ENCODE peak calls at places on chromosomes 2 and 18, in six cellular contexts. J, X, L, O, S and R are unnamed samples.

GRCh38 chr18:75210274-75211001 is at the start of gene TSHZ1:
- DNase-seq in L (no peak), X (peak), O (peak), J (peak), S (no peak), R (no peak)

GRCh38 chr2:168432565-168433186 is 23.4 kb upstream of the CERS6 start:
- DNase-seq in L (no peak), J (no peak), X (no peak), O (no peak), S (no peak), R (no peak)

GRCh38 chr2:54666131-54666637 is 57.3 kb upstream of the EML6 start:
- DNase-seq in J (peak), X (no peak), O (no peak), S (peak), L (no peak), R (no peak)

GRCh38 chr2:8615252-8616083 is 66.4 kb upstream of the ID2 start:
- DNase-seq in S (no peak), J (no peak), L (peak), O (no peak), X (no peak), R (no peak)

GRCh38 chr2:101188683-101189405 is 37.7 kb upstream of the TBC1D8 start:
- DNase-seq in S (no peak), X (peak), L (no peak), O (no peak), J (peak), R (no peak)

GRCh38 chr2:27202829-27203228 is 9.0 kb upstream of the ATRAID start:
- DNase-seq in J (no peak), X (no peak), L (no peak), S (no peak), O (no peak), R (peak)

GRCh38 chr2:15999592-16000469 is 59.5 kb downstream of the MYCN start:
- DNase-seq in L (no peak), S (no peak), X (no peak), O (no peak), J (no peak), R (no peak)

GRCh38 chr18:21489119-21489750 is 111.3 kb downstream of the ESCO1 start:
- DNase-seq in S (no peak), X (no peak), O (peak), L (no peak), J (peak), R (no peak)

GRCh38 chr2:73163522-73164367 is 38.6 kb upstream of the NOTO start:
- DNase-seq in X (peak), L (peak), O (no peak), S (peak), J (peak), R (peak)

GRCh38 chr2:51387235-51387634 is 355.3 kb upstream of the NRXN1 start:
- DNase-seq in X (no peak), O (no peak), L (no peak), S (no peak), J (no peak), R (no peak)

GRCh38 chr18:37729715-37730114 is 164.1 kb upstream of the CELF4 start:
- DNase-seq in O (no peak), S (no peak), J (no peak), X (no peak), L (no peak), R (no peak)

GRCh38 chr18:29849145-29849544 is 1193.4 kb downstream of the DSC3 start:
- DNase-seq in O (no peak), S (no peak), J (peak), L (no peak), X (no peak), R (no peak)

GRCh38 chr18:711330-711692 is 1.1 kb downstream of the ENOSF1 start:
- DNase-seq in S (no peak), L (no peak), O (no peak), J (no peak), X (no peak), R (no peak)

GRCh38 chr2:225620227-225620626 is 220.7 kb downstream of the NYAP2 start:
- DNase-seq in L (no peak), S (no peak), O (no peak), J (no peak), X (no peak), R (no peak)

GRCh38 chr2:73717251-73717606 is 19.9 kb downstream of the TPRKB start:
- DNase-seq in L (no peak), J (no peak), O (no peak), X (no peak), S (no peak), R (no peak)

GRCh38 chr2:162301151-162301804 is 17.2 kb downstream of the IFIH1 start:
- DNase-seq in J (peak), S (no peak), L (peak), X (peak), O (no peak), R (peak)

GRCh38 chr2:164754157-164755093 is 87.2 kb downstream of the COBLL1 start:
- DNase-seq in S (no peak), O (no peak), X (no peak), J (no peak), L (no peak), R (no peak)

GRCh38 chr18:35178260-35178659 is 62.6 kb upstream of the ZNF397 start:
- DNase-seq in L (no peak), S (no peak), O (no peak), J (peak), X (no peak), R (no peak)

GRCh38 chr2:75598572-75599155 is 37.9 kb upstream of the EVA1A start:
- DNase-seq in L (no peak), S (no peak), X (no peak), O (no peak), J (no peak), R (no peak)

DNA sequence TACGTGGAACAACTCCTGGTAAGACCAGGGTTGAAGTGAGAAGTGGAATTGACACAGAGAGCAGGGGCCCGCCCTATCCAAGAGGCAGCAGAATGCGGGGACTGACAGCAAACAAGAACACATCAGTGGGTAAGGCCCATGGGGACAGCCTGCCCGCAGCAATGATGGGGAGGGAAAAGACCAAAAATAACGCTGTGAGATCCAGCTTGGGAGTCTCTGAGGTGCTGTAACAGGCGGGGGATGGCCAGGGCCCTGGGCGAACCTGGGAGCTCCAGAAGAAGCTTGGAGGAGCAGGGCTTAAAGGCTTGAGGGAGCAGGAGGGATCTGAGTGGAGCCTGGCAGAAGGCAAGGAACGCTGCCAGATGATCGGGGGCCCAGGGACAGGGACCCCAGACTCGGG is 173.4 kb downstream of the TMEM200C start:
- DNase-seq in J (no peak), X (no peak), O (no peak), S (no peak), L (no peak), R (no peak)
- H3K27ac ChIP-seq in J (no peak), X (no peak), O (no peak), S (no peak), L (no peak), R (no peak)

DNA sequence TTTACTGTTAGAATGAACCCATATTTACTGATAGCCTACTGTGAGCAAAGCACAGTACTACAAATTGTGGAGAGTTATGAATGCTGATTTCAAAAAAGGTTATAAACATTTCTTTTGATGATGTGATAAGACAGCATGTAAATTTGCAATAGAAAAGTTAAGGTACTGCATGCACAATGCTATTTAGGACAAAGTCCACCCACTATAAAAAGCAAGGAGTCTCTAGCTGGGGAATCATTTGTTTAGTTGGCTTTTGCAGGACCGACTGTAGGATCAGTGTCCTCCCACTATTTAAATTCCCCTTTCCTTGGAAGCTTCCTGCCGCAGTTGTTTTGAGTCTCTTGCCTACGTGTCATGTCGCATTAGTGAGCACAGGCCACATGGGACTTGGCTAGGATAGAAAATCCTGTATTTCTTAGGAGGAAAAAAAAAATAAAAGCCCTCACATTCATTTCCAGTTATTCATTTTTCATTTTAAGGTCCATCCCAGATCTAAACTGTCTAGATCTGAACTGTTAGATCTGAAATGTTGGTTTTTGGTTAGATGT is 13.1 kb downstream of the QPCT start:
- DNase-seq in S (no peak), O (no peak), L (no peak), J (no peak), X (no peak), R (no peak)
- H3K27ac ChIP-seq in S (peak), O (no peak), L (no peak), J (no peak), X (no peak), R (no peak)

DNA sequence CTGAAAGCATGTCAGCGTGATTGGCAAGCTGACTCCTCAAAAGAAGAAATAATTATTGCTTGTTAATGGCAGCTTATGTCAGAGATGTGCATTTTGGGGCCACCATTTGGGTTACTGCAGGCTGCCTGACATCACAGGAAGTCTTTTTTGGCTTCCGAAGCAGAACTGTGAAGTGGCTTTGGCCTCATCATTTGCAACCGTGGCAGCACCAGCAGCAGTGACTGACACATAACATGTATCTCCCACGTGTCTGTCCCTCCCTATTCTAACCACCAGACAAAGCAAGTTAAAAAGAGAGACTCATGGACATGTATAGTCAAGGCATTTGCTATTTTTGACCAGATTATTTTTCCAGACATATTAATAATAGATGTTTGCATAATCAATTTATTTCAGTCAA is 488.7 kb upstream of the ACVR2A start:
- DNase-seq in O (no peak), S (no peak), J (no peak), X (no peak), L (no peak), R (no peak)
- H3K27ac ChIP-seq in O (no peak), S (no peak), J (no peak), X (no peak), L (no peak), R (no peak)

GRCh38 chr2:68706637-68707036 is 28.0 kb upstream of the ARHGAP25 start:
- DNase-seq in O (no peak), S (no peak), X (no peak), L (no peak), J (no peak), R (no peak)
- H3K27ac ChIP-seq in O (no peak), S (no peak), X (no peak), L (no peak), J (no peak), R (no peak)